ENCODE peak calls at places on chromosome 9, in seven cellular contexts. One of them, this sample, is unnamed.

GRCh38 chr9:95425910-95426551 is 90.7 kb downstream of the PTCH1 start:
- DNase-seq in cardiac muscle cell: peak; percentile 2
- DNase-seq in PC-9: no peak
- DNase-seq in PC-3: peak; percentile 55
- DNase-seq in psoas muscle: no peak
- DNase-seq in stomach: no peak
- DNase-seq in heart right ventricle: no peak
- DNase-seq in this sample: no peak

GRCh38 chr9:130857864-130858730 is 23.0 kb downstream of the ABL1 start:
- DNase-seq in PC-9: no peak
- DNase-seq in psoas muscle: peak; percentile 86
- DNase-seq in stomach: no peak
- DNase-seq in heart right ventricle: peak; percentile 67
- DNase-seq in PC-3: peak; percentile 15
- DNase-seq in cardiac muscle cell: no peak
- DNase-seq in this sample: peak; percentile 76

GRCh38 chr9:35700942-35701341 is 11.2 kb upstream of the TPM2 start:
- DNase-seq in PC-9: no peak
- DNase-seq in heart right ventricle: no peak
- DNase-seq in stomach: no peak
- DNase-seq in psoas muscle: no peak
- DNase-seq in PC-3: no peak
- DNase-seq in cardiac muscle cell: no peak
- DNase-seq in this sample: peak; percentile 2

GRCh38 chr9:98302150-98302549 is 46.7 kb upstream of the TBC1D2 start:
- DNase-seq in PC-3: no peak
- DNase-seq in heart right ventricle: no peak
- DNase-seq in psoas muscle: no peak
- DNase-seq in stomach: no peak
- DNase-seq in cardiac muscle cell: no peak
- DNase-seq in PC-9: no peak
- DNase-seq in this sample: peak; percentile 9

GRCh38 chr9:85117831-85118230 is 448.3 kb downstream of the NTRK2 start:
- DNase-seq in PC-9: no peak
- DNase-seq in PC-3: peak; percentile 18
- DNase-seq in stomach: no peak
- DNase-seq in heart right ventricle: no peak
- DNase-seq in psoas muscle: no peak
- DNase-seq in cardiac muscle cell: no peak
- DNase-seq in this sample: no peak

GRCh38 chr9:79570449-79571308 is 1.1 kb upstream of the TLE4 start:
- DNase-seq in heart right ventricle: peak; percentile 25
- DNase-seq in PC-3: peak; percentile 12
- DNase-seq in cardiac muscle cell: peak; percentile 62
- DNase-seq in stomach: peak; percentile 36
- DNase-seq in PC-9: no peak
- DNase-seq in psoas muscle: peak; percentile 66
- DNase-seq in this sample: peak; percentile 53

GRCh38 chr9:90830051-90830450 is 28.4 kb downstream of the SYK start:
- DNase-seq in stomach: no peak
- DNase-seq in heart right ventricle: no peak
- DNase-seq in cardiac muscle cell: no peak
- DNase-seq in PC-9: no peak
- DNase-seq in PC-3: no peak
- DNase-seq in psoas muscle: no peak
- DNase-seq in this sample: no peak

GRCh38 chr9:114272739-114273431 is 50.0 kb upstream of the ORM1 start:
- DNase-seq in heart right ventricle: no peak
- DNase-seq in stomach: no peak
- DNase-seq in psoas muscle: peak; percentile 38
- DNase-seq in PC-9: no peak
- DNase-seq in cardiac muscle cell: no peak
- DNase-seq in PC-3: no peak
- DNase-seq in this sample: peak; percentile 11

GRCh38 chr9:108688051-108688450 is 167.7 kb downstream of the ACTL7B start:
- DNase-seq in PC-3: no peak
- DNase-seq in cardiac muscle cell: no peak
- DNase-seq in stomach: no peak
- DNase-seq in psoas muscle: no peak
- DNase-seq in heart right ventricle: no peak
- DNase-seq in PC-9: no peak
- DNase-seq in this sample: no peak

GRCh38 chr9:107905313-107906027 is 415.9 kb upstream of the KLF4 start:
- DNase-seq in psoas muscle: peak; percentile 49
- DNase-seq in stomach: no peak
- DNase-seq in cardiac muscle cell: no peak
- DNase-seq in PC-3: no peak
- DNase-seq in PC-9: no peak
- DNase-seq in heart right ventricle: no peak
- DNase-seq in this sample: no peak

GRCh38 chr9:116020801-116021200 is 132.8 kb upstream of the PAPPA start:
- DNase-seq in stomach: no peak
- DNase-seq in cardiac muscle cell: no peak
- DNase-seq in heart right ventricle: no peak
- DNase-seq in PC-3: peak; percentile 50
- DNase-seq in psoas muscle: no peak
- DNase-seq in PC-9: peak; percentile 59
- DNase-seq in this sample: no peak

GRCh38 chr9:27368317-27368985 is 71.5 kb upstream of the EQTN start:
- DNase-seq in heart right ventricle: no peak
- DNase-seq in PC-3: no peak
- DNase-seq in psoas muscle: peak; percentile 61
- DNase-seq in PC-9: no peak
- DNase-seq in cardiac muscle cell: no peak
- DNase-seq in stomach: no peak
- DNase-seq in this sample: no peak

GRCh38 chr9:134793281-134793680 is 87.3 kb upstream of the FCN2 start:
- DNase-seq in cardiac muscle cell: no peak
- DNase-seq in PC-9: no peak
- DNase-seq in PC-3: no peak
- DNase-seq in psoas muscle: no peak
- DNase-seq in stomach: no peak
- DNase-seq in heart right ventricle: no peak
- DNase-seq in this sample: no peak

GRCh38 chr9:107286057-107286456 is 3.0 kb downstream of the RAD23B start:
- DNase-seq in PC-3: peak; percentile 52
- DNase-seq in stomach: no peak
- DNase-seq in PC-9: peak; percentile 40
- DNase-seq in heart right ventricle: no peak
- DNase-seq in cardiac muscle cell: peak; percentile 15
- DNase-seq in psoas muscle: no peak
- DNase-seq in this sample: no peak

GRCh38 chr9:85260288-85260687 is 481.5 kb downstream of the AGTPBP1 start:
- DNase-seq in PC-9: no peak
- DNase-seq in psoas muscle: no peak
- DNase-seq in PC-3: no peak
- DNase-seq in cardiac muscle cell: no peak
- DNase-seq in heart right ventricle: no peak
- DNase-seq in stomach: no peak
- DNase-seq in this sample: no peak

GRCh38 chr9:37215456-37216229 is 95.3 kb downstream of the ZCCHC7 start:
- DNase-seq in stomach: no peak
- DNase-seq in heart right ventricle: no peak
- DNase-seq in PC-3: peak; percentile 19
- DNase-seq in cardiac muscle cell: no peak
- DNase-seq in PC-9: no peak
- DNase-seq in psoas muscle: no peak
- DNase-seq in this sample: no peak

GRCh38 chr9:107322643-107323042 is 39.6 kb downstream of the RAD23B start:
- DNase-seq in psoas muscle: no peak
- DNase-seq in stomach: no peak
- DNase-seq in cardiac muscle cell: no peak
- DNase-seq in PC-9: no peak
- DNase-seq in heart right ventricle: no peak
- DNase-seq in PC-3: no peak
- DNase-seq in this sample: no peak

GRCh38 chr9:112051812-112052211 is 123.3 kb downstream of the SUSD1 start:
- DNase-seq in heart right ventricle: no peak
- DNase-seq in cardiac muscle cell: no peak
- DNase-seq in stomach: no peak
- DNase-seq in psoas muscle: no peak
- DNase-seq in PC-3: no peak
- DNase-seq in PC-9: no peak
- DNase-seq in this sample: no peak

GRCh38 chr9:76456202-76456926 is 2.6 kb upstream of the GCNT1 start:
- DNase-seq in PC-9: peak; percentile 82
- DNase-seq in heart right ventricle: no peak
- DNase-seq in cardiac muscle cell: peak; percentile 14
- DNase-seq in psoas muscle: no peak
- DNase-seq in PC-3: peak; percentile 7
- DNase-seq in stomach: peak; percentile 86
- DNase-seq in this sample: no peak

GRCh38 chr9:109972026-109973005 is 192.3 kb downstream of the PALM2AKAP2 start:
- DNase-seq in PC-3: no peak
- DNase-seq in heart right ventricle: no peak
- DNase-seq in stomach: no peak
- DNase-seq in PC-9: no peak
- DNase-seq in psoas muscle: no peak
- DNase-seq in cardiac muscle cell: no peak
- DNase-seq in this sample: peak; percentile 53

GRCh38 chr9:107243757-107244156 is 39.3 kb upstream of the RAD23B start:
- DNase-seq in stomach: peak; percentile 29
- DNase-seq in PC-9: peak; percentile 99
- DNase-seq in PC-3: peak; percentile 96
- DNase-seq in psoas muscle: no peak
- DNase-seq in heart right ventricle: no peak
- DNase-seq in cardiac muscle cell: no peak
- DNase-seq in this sample: no peak

GRCh38 chr9:88922091-88922490 is 69.2 kb upstream of the S1PR3 start:
- DNase-seq in stomach: no peak
- DNase-seq in PC-9: no peak
- DNase-seq in heart right ventricle: no peak
- DNase-seq in PC-3: no peak
- DNase-seq in psoas muscle: no peak
- DNase-seq in cardiac muscle cell: no peak
- DNase-seq in this sample: no peak

GRCh38 chr9:2634158-2634557 is 12.6 kb downstream of the VLDLR start:
- DNase-seq in stomach: no peak
- DNase-seq in PC-3: no peak
- DNase-seq in psoas muscle: no peak
- DNase-seq in heart right ventricle: no peak
- DNase-seq in PC-9: no peak
- DNase-seq in cardiac muscle cell: no peak
- DNase-seq in this sample: no peak
- H3K4me1 ChIP-seq in stomach: no peaks in the 10 kb centered on the region
- H3K4me1 ChIP-seq in PC-3: no peaks in the 10 kb centered on the region
- H3K4me1 ChIP-seq in psoas muscle: peaks cover 53% of the 10 kb centered on the region
- H3K4me1 ChIP-seq in heart right ventricle: peaks cover 61% of the 10 kb centered on the region
- H3K4me1 ChIP-seq in PC-9: no peaks in the 10 kb centered on the region
- H3K4me1 ChIP-seq in cardiac muscle cell: peaks cover 35% of the 10 kb centered on the region
- H3K4me1 ChIP-seq in this sample: no peaks in the 10 kb centered on the region

GRCh38 chr9:1612886-1613285 is 402.3 kb upstream of the SMARCA2 start:
- DNase-seq in PC-3: no peak
- DNase-seq in psoas muscle: no peak
- DNase-seq in cardiac muscle cell: no peak
- DNase-seq in stomach: no peak
- DNase-seq in heart right ventricle: no peak
- DNase-seq in PC-9: no peak
- DNase-seq in this sample: no peak
- H3K9me3 ChIP-seq in PC-3: no peaks in the 10 kb centered on the region
- H3K9me3 ChIP-seq in psoas muscle: no peaks in the 10 kb centered on the region
- H3K9me3 ChIP-seq in cardiac muscle cell: no peaks in the 10 kb centered on the region
- H3K9me3 ChIP-seq in stomach: no peaks in the 10 kb centered on the region
- H3K9me3 ChIP-seq in heart right ventricle: no peaks in the 10 kb centered on the region
- H3K9me3 ChIP-seq in PC-9: no peaks in the 10 kb centered on the region
- H3K9me3 ChIP-seq in this sample: peaks cover 5% of the 10 kb centered on the region

DNA sequence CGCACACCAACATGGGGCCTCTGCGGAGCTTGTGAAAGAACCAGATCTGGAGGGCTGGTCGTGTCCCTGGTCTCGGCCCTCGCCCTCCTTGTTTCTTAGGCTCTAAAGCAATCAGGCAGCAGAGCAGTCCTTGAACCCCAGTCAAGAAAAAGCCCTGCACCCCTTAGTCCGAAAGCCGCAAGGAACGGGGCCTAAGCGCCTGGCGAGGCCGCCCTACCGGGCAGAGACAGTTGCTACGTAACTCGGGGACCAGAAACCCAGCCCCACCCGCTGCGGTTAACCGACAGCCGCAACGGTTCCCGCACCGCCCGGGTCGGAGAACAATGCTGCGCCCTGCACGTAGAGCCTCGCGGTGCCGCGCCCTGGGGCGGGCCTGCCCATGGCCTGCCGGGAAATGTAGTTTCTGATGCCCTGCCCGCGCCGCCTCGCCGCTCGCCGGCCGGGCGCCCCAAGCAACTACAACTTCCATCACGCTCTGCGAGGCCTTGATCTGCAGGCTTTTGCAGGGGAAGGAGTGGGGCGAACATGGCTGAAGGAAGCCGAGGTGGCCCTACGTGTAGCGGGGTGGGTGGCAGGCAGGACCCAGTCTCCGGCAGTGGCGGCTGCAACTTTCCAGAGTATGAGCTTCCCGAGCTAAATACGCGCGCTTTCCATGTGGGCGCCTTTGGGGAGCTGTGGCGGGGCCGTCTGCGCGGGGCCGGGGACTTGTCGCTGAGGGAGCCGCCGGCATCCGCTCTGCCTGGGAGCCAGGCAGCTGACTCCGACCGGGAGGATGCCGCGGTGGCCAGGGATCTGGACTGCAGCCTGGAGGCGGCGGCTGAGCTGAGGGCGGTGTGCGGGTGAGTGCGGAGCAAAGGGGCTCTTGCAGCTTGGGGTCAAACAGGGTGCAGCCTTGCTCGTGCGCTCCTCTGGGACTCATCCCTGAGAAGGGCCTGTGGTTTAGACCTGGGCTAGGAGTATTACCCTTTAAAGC is at the start of gene SNAPC3:
- DNase-seq in PC-9: peak; percentile 76
- DNase-seq in PC-3: peak; percentile 90
- DNase-seq in psoas muscle: peak; percentile 97
- DNase-seq in stomach: peak; percentile 94
- DNase-seq in heart right ventricle: peak; percentile 95
- DNase-seq in cardiac muscle cell: peak; percentile 95
- DNase-seq in this sample: peak; percentile 96
- H3K27ac ChIP-seq in PC-9: no peak within 1 kb of the TSS
- H3K27ac ChIP-seq in PC-3: peak within 1 kb of the TSS; percentile 48
- H3K27ac ChIP-seq in psoas muscle: peak within 1 kb of the TSS; percentile 92
- H3K27ac ChIP-seq in stomach: peak within 1 kb of the TSS; percentile 94
- H3K27ac ChIP-seq in heart right ventricle: peak within 1 kb of the TSS; percentile 96
- H3K27ac ChIP-seq in cardiac muscle cell: peak within 1 kb of the TSS; percentile 92
- H3K27ac ChIP-seq in this sample: peak within 1 kb of the TSS; percentile 96

DNA sequence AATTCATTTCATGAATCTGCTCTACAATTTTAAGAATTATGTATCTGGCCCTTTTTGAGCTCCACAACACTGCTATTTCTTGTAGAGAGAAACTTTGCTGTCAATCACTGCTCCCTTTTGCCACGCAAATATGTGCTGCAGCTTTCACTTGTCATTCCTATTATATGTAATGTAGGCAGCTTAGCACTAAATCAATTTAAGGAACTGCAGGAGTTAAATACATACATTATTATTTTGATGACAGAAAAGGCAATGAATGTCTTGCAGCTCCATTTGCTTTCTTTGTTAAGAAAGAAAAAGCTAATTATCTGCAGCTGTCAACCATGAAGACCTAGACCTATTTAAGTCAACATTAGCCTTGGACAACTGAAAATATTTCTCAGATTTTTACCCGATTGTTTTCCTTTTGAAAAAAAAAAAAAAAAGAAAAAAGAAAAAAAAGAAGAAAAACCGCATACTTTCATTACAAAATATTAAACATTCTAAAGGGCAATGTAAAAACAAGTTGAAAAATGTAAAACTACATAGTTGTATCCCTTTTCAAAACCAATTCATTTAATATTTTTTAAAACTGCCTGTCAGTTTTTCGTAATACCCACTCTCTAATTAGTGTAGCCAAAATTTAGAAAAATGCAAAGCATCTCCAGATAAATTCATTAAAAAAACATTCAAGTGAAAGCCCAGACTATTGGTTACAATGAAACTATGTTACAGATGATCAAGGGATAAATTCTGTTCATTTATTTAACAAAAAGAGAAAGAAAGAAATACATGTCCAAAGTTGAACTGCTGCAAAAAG is 57.2 kb downstream of the RFX3 start:
- DNase-seq in stomach: no peak
- DNase-seq in PC-3: no peak
- DNase-seq in cardiac muscle cell: no peak
- DNase-seq in PC-9: no peak
- DNase-seq in psoas muscle: no peak
- DNase-seq in heart right ventricle: no peak
- DNase-seq in this sample: no peak
- H3K4me1 ChIP-seq in stomach: no peaks in the 10 kb centered on the region
- H3K4me1 ChIP-seq in PC-3: peaks cover 3% of the 10 kb centered on the region
- H3K4me1 ChIP-seq in cardiac muscle cell: peaks cover 3% of the 10 kb centered on the region
- H3K4me1 ChIP-seq in PC-9: no peaks in the 10 kb centered on the region
- H3K4me1 ChIP-seq in psoas muscle: peaks cover 26% of the 10 kb centered on the region
- H3K4me1 ChIP-seq in heart right ventricle: peaks cover 21% of the 10 kb centered on the region
- H3K4me1 ChIP-seq in this sample: no peaks in the 10 kb centered on the region

This sample was measured in aorta.